ENCODE peak calls at places on chromosome 20, in six cellular contexts. L, F, R, B, I and H are unnamed samples.

GRCh38 chr20:39333211-39333610 is 371.1 kb downstream of the DHX35 start:
- DNase-seq in L (no peak), F (no peak), R (no peak), B (no peak), I (no peak), H (no peak)

GRCh38 chr20:13613917-13614316 is 24.8 kb downstream of the TASP1 start:
- DNase-seq in L (no peak), F (no peak), R (peak; percentile 70), B (no peak), I (no peak), H (no peak)

GRCh38 chr20:34271961-34272360 is 30.7 kb downstream of the ASIP start:
- DNase-seq in L (no peak), F (no peak), R (peak; percentile 88), B (no peak), I (no peak), H (no peak)

GRCh38 chr20:3784863-3785239 is 1.7 kb downstream of the CENPB start:
- DNase-seq in L (no peak), F (no peak), R (no peak), B (no peak), I (no peak), H (no peak)

GRCh38 chr20:63702036-63702665 is 5.6 kb downstream of the ARFRP1 start:
- DNase-seq in L (peak; percentile 69), F (no peak), R (no peak), B (no peak), I (no peak), H (peak; percentile 88)

GRCh38 chr20:53736122-53736756 is 142.6 kb upstream of the ZNF217 start:
- DNase-seq in L (no peak), F (no peak), R (peak; percentile 42), B (no peak), I (no peak), H (peak; percentile 32)

GRCh38 chr20:15200139-15200538 is 862.7 kb upstream of the FLRT3 start:
- DNase-seq in L (no peak), F (no peak), R (no peak), B (no peak), I (no peak), H (no peak)

GRCh38 chr20:57258055-57258454 is 8.4 kb downstream of the BMP7 start:
- DNase-seq in L (no peak), F (no peak), R (no peak), B (no peak), I (no peak), H (no peak)

GRCh38 chr20:6519556-6519955 is 247.9 kb upstream of the BMP2 start:
- DNase-seq in L (no peak), F (no peak), R (peak; percentile 58), B (no peak), I (no peak), H (no peak)

GRCh38 chr20:60465993-60466682 is 507.9 kb downstream of the CDH26 start:
- DNase-seq in L (no peak), F (peak; percentile 5), R (no peak), B (no peak), I (no peak), H (no peak)

GRCh38 chr20:9235518-9235917 is 166.6 kb downstream of the PLCB4 start:
- DNase-seq in L (no peak), F (no peak), R (peak; percentile 84), B (no peak), I (no peak), H (no peak)

GRCh38 chr20:16968099-16968498 is 219.9 kb downstream of the OTOR start:
- DNase-seq in L (no peak), F (no peak), R (no peak), B (no peak), I (no peak), H (no peak)

GRCh38 chr20:63522981-63523611 is 2.5 kb downstream of the PPDPF start:
- DNase-seq in L (peak; percentile 74), F (no peak), R (no peak), B (no peak), I (no peak), H (peak; percentile 90)

GRCh38 chr20:25006431-25007167 is 14.0 kb upstream of the APMAP start:
- DNase-seq in L (peak; percentile 31), F (peak; percentile 14), R (no peak), B (no peak), I (no peak), H (no peak)

GRCh38 chr20:23079926-23080325 is 6.2 kb downstream of the CD93 start:
- DNase-seq in L (no peak), F (no peak), R (no peak), B (no peak), I (no peak), H (no peak)

GRCh38 chr20:54657268-54657826 is 182.0 kb downstream of the DOK5 start:
- DNase-seq in L (no peak), F (no peak), R (peak; percentile 23), B (no peak), I (no peak), H (no peak)

GRCh38 chr20:37335642-37336368 is 10.1 kb upstream of the SRC start:
- DNase-seq in L (peak; percentile 60), F (no peak), R (no peak), B (no peak), I (no peak), H (peak; percentile 74)

GRCh38 chr20:25338112-25339023 is 52.3 kb downstream of the ABHD12 start:
- DNase-seq in L (no peak), F (peak; percentile 9), R (no peak), B (no peak), I (no peak), H (no peak)

GRCh38 chr20:56359212-56360132 is 698 bp downstream of the FAM210B start:
- DNase-seq in L (peak; percentile 80), F (peak; percentile 39), R (peak; percentile 82), B (peak; percentile 61), I (peak; percentile 39), H (peak; percentile 95)

GRCh38 chr20:9889270-9889981 is 50.5 kb upstream of the PAK5 start:
- DNase-seq in L (no peak), F (no peak), R (no peak), B (no peak), I (no peak), H (no peak)

DNA sequence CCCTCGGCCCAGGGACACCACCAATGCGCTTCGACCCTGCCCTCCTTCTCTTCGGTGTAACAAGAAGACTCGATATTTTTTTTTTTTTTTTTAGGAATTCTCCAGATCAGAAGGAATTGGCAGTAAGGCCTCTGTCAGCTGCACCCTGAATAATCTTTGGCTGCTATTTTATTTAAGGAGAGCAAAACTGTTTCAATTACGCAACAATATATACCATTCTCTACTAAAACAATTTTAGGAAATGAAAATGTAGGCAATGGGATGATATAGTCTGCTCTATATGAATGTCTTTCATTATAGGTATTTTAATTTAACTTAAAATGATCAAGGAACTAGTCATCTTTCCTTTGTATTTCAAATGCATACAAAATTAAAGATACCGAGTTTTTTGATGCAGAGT is 13.3 kb downstream of the ZCCHC3 start:
- DNase-seq in L (no peak), F (no peak), R (no peak), B (no peak), I (no peak), H (no peak)
- H3K4me1 ChIP-seq in L (no peaks in the 10 kb centered on the region), F (no peaks in the 10 kb centered on the region), R (peaks cover 14% of the 10 kb centered on the region), B (peaks cover 2% of the 10 kb centered on the region), I (peaks cover 8% of the 10 kb centered on the region), H (peaks cover 29% of the 10 kb centered on the region)

GRCh38 chr20:32992015-32992641 is 12.1 kb downstream of the SUN5 start:
- DNase-seq in L (no peak), F (no peak), R (no peak), B (no peak), I (no peak), H (peak; percentile 36)
- H3K4me1 ChIP-seq in L (no peaks in the 10 kb centered on the region), F (no peaks in the 10 kb centered on the region), R (no peaks in the 10 kb centered on the region), B (no peaks in the 10 kb centered on the region), I (no peaks in the 10 kb centered on the region), H (no peaks in the 10 kb centered on the region)

GRCh38 chr20:50403565-50404418 is 106.4 kb upstream of the PTPN1 start:
- DNase-seq in L (no peak), F (no peak), R (no peak), B (no peak), I (no peak), H (no peak)
- H3K4me1 ChIP-seq in L (peaks cover 3% of the 10 kb centered on the region), F (peaks cover 2% of the 10 kb centered on the region), R (peaks cover 16% of the 10 kb centered on the region), B (no peaks in the 10 kb centered on the region), I (peaks cover 14% of the 10 kb centered on the region), H (peaks cover 7% of the 10 kb centered on the region)

DNA sequence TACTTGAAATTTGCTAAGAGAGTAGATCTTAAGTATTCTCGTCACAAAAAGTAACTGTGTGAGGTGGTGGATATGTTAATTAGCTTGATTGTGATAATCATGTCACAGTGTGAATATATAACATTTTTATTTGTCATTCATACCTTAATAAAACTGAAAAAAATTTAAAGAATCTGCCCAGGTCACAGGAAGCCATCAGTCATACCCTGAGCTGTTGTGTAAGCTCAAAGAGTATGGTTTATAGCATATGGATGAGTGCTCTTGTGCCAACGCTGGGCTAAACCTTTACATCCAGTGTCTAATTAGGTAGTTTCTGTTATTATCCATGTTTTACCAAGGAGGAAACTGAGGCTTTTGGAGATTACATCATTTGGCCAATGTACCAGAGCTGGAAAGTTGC is 11.3 kb downstream of the PKIG start:
- DNase-seq in L (no peak), F (no peak), R (no peak), B (no peak), I (no peak), H (no peak)
- H3K4me1 ChIP-seq in L (peaks cover 7% of the 10 kb centered on the region), F (peaks cover 8% of the 10 kb centered on the region), R (no peaks in the 10 kb centered on the region), B (no peaks in the 10 kb centered on the region), I (peaks cover 23% of the 10 kb centered on the region), H (peaks cover 3% of the 10 kb centered on the region)

GRCh38 chr20:46400253-46400652 is 6.2 kb downstream of the ELMO2 start:
- DNase-seq in L (no peak), F (no peak), R (peak; percentile 90), B (peak; percentile 38), I (no peak), H (peak; percentile 39)
- H3K4me1 ChIP-seq in L (peaks cover 3% of the 10 kb centered on the region), F (peaks cover 8% of the 10 kb centered on the region), R (peaks cover 31% of the 10 kb centered on the region), B (peaks cover 14% of the 10 kb centered on the region), I (peaks cover 24% of the 10 kb centered on the region), H (peaks cover 18% of the 10 kb centered on the region)

DNA sequence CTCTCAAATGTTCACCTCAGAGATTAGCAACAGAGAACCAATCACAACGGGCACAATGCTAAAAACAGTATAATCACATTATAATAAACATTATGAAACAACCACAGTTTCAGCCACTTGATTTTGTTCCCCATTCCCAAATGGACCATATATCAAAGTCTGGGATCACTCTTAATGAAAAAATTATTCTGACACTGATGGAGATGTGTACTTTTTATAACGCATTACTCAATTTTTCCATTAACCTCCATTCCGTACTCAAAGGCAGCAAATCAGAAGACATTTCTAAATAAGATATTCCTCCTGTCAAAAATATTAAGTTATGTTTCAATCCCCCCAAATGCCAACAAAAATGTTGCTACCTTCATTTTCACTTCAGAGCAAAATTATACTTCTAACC is 2.8 kb downstream of the CPNE1 start:
- DNase-seq in L (no peak), F (no peak), R (no peak), B (no peak), I (no peak), H (no peak)
- H3K4me1 ChIP-seq in L (no peaks in the 10 kb centered on the region), F (no peaks in the 10 kb centered on the region), R (peaks cover 30% of the 10 kb centered on the region), B (no peaks in the 10 kb centered on the region), I (peaks cover 6% of the 10 kb centered on the region), H (peaks cover 38% of the 10 kb centered on the region)